ENCODE peak calls at places on chromosome 12, in nine cellular contexts. One of them, this sample, is unnamed.

GRCh38 chr12:66449531-66449930 is 147.2 kb downstream of the HELB start:
- DNase-seq in cardiac fibroblast: no peak
- DNase-seq in left ventricle myocardium inferior: no peak
- DNase-seq in choroid plexus epithelial cell: no peak
- DNase-seq in spleen: no peak
- DNase-seq in heart left ventricle: no peak
- DNase-seq in brain microvascular endothelial cell: no peak
- DNase-seq in A549: no peak
- DNase-seq in NT2/D1: no peak
- DNase-seq in this sample: no peak

GRCh38 chr12:85466906-85467305 is 186.9 kb downstream of the ALX1 start:
- DNase-seq in cardiac fibroblast: no peak
- DNase-seq in spleen: no peak
- DNase-seq in A549: no peak
- DNase-seq in NT2/D1: no peak
- DNase-seq in heart left ventricle: no peak
- DNase-seq in choroid plexus epithelial cell: peak
- DNase-seq in left ventricle myocardium inferior: no peak
- DNase-seq in brain microvascular endothelial cell: peak
- DNase-seq in this sample: no peak

GRCh38 chr12:100234166-100234565 is 32.7 kb downstream of the DEPDC4 start:
- DNase-seq in brain microvascular endothelial cell: no peak
- DNase-seq in A549: no peak
- DNase-seq in spleen: no peak
- DNase-seq in left ventricle myocardium inferior: no peak
- DNase-seq in choroid plexus epithelial cell: peak
- DNase-seq in heart left ventricle: no peak
- DNase-seq in cardiac fibroblast: peak
- DNase-seq in NT2/D1: no peak
- DNase-seq in this sample: peak

GRCh38 chr12:132710062-132710421 is 600 bp upstream of the PGAM5 start:
- DNase-seq in NT2/D1: no peak
- DNase-seq in spleen: peak
- DNase-seq in cardiac fibroblast: no peak
- DNase-seq in brain microvascular endothelial cell: no peak
- DNase-seq in left ventricle myocardium inferior: no peak
- DNase-seq in A549: no peak
- DNase-seq in heart left ventricle: no peak
- DNase-seq in choroid plexus epithelial cell: no peak
- DNase-seq in this sample: no peak

GRCh38 chr12:117240356-117240755 is 50.1 kb upstream of the FBXO21 start:
- DNase-seq in spleen: no peak
- DNase-seq in A549: no peak
- DNase-seq in brain microvascular endothelial cell: no peak
- DNase-seq in heart left ventricle: no peak
- DNase-seq in NT2/D1: no peak
- DNase-seq in choroid plexus epithelial cell: no peak
- DNase-seq in left ventricle myocardium inferior: no peak
- DNase-seq in cardiac fibroblast: no peak
- DNase-seq in this sample: no peak

GRCh38 chr12:31491395-31491794 is 99.5 kb downstream of the DENND5B start:
- DNase-seq in heart left ventricle: no peak
- DNase-seq in NT2/D1: no peak
- DNase-seq in brain microvascular endothelial cell: no peak
- DNase-seq in A549: no peak
- DNase-seq in left ventricle myocardium inferior: no peak
- DNase-seq in spleen: no peak
- DNase-seq in choroid plexus epithelial cell: no peak
- DNase-seq in cardiac fibroblast: no peak
- DNase-seq in this sample: no peak

GRCh38 chr12:124436366-124436765 is 131.0 kb downstream of the NCOR2 start:
- DNase-seq in brain microvascular endothelial cell: no peak
- DNase-seq in heart left ventricle: no peak
- DNase-seq in left ventricle myocardium inferior: no peak
- DNase-seq in NT2/D1: no peak
- DNase-seq in choroid plexus epithelial cell: no peak
- DNase-seq in A549: no peak
- DNase-seq in spleen: no peak
- DNase-seq in cardiac fibroblast: no peak
- DNase-seq in this sample: no peak

GRCh38 chr12:108430245-108430644 is 84.8 kb upstream of the FICD start:
- DNase-seq in left ventricle myocardium inferior: no peak
- DNase-seq in cardiac fibroblast: peak
- DNase-seq in choroid plexus epithelial cell: peak
- DNase-seq in A549: no peak
- DNase-seq in brain microvascular endothelial cell: no peak
- DNase-seq in heart left ventricle: no peak
- DNase-seq in spleen: no peak
- DNase-seq in NT2/D1: no peak
- DNase-seq in this sample: no peak

GRCh38 chr12:121175383-121176119 is 34.4 kb upstream of the P2RX4 start:
- DNase-seq in cardiac fibroblast: peak
- DNase-seq in left ventricle myocardium inferior: no peak
- DNase-seq in brain microvascular endothelial cell: no peak
- DNase-seq in heart left ventricle: no peak
- DNase-seq in spleen: no peak
- DNase-seq in NT2/D1: no peak
- DNase-seq in choroid plexus epithelial cell: peak
- DNase-seq in A549: no peak
- DNase-seq in this sample: no peak

GRCh38 chr12:124861492-124861891 is 2.2 kb downstream of the SCARB1 start:
- DNase-seq in choroid plexus epithelial cell: peak
- DNase-seq in left ventricle myocardium inferior: peak
- DNase-seq in cardiac fibroblast: peak
- DNase-seq in brain microvascular endothelial cell: peak
- DNase-seq in spleen: no peak
- DNase-seq in heart left ventricle: peak
- DNase-seq in A549: no peak
- DNase-seq in NT2/D1: no peak
- DNase-seq in this sample: no peak

GRCh38 chr12:60266381-60266852 is 670.6 kb downstream of the SLC16A7 start:
- DNase-seq in left ventricle myocardium inferior: no peak
- DNase-seq in brain microvascular endothelial cell: peak
- DNase-seq in choroid plexus epithelial cell: peak
- DNase-seq in A549: peak
- DNase-seq in NT2/D1: no peak
- DNase-seq in heart left ventricle: no peak
- DNase-seq in spleen: no peak
- DNase-seq in cardiac fibroblast: peak
- DNase-seq in this sample: peak

GRCh38 chr12:129871991-129872969 is 31.5 kb downstream of the TMEM132D start:
- DNase-seq in left ventricle myocardium inferior: no peak
- DNase-seq in A549: no peak
- DNase-seq in spleen: no peak
- DNase-seq in NT2/D1: peak
- DNase-seq in brain microvascular endothelial cell: no peak
- DNase-seq in heart left ventricle: no peak
- DNase-seq in choroid plexus epithelial cell: no peak
- DNase-seq in cardiac fibroblast: no peak
- DNase-seq in this sample: no peak

GRCh38 chr12:113515082-113515856 is 43.6 kb upstream of the LHX5 start:
- DNase-seq in left ventricle myocardium inferior: no peak
- DNase-seq in NT2/D1: peak
- DNase-seq in A549: no peak
- DNase-seq in spleen: no peak
- DNase-seq in cardiac fibroblast: no peak
- DNase-seq in choroid plexus epithelial cell: no peak
- DNase-seq in brain microvascular endothelial cell: no peak
- DNase-seq in heart left ventricle: no peak
- DNase-seq in this sample: no peak

GRCh38 chr12:88334271-88334670 is 192.2 kb downstream of the TMTC3 start:
- DNase-seq in NT2/D1: no peak
- DNase-seq in A549: no peak
- DNase-seq in left ventricle myocardium inferior: no peak
- DNase-seq in cardiac fibroblast: peak
- DNase-seq in choroid plexus epithelial cell: peak
- DNase-seq in brain microvascular endothelial cell: peak
- DNase-seq in spleen: no peak
- DNase-seq in heart left ventricle: no peak
- DNase-seq in this sample: no peak

GRCh38 chr12:57545809-57546437 is 1.1 kb downstream of the DCTN2 start:
- DNase-seq in cardiac fibroblast: no peak
- DNase-seq in left ventricle myocardium inferior: no peak
- DNase-seq in spleen: no peak
- DNase-seq in A549: no peak
- DNase-seq in heart left ventricle: no peak
- DNase-seq in brain microvascular endothelial cell: no peak
- DNase-seq in choroid plexus epithelial cell: no peak
- DNase-seq in NT2/D1: no peak
- DNase-seq in this sample: no peak

GRCh38 chr12:3491938-3492867 is 1.2 kb downstream of the PRMT8 start:
- DNase-seq in cardiac fibroblast: peak
- DNase-seq in choroid plexus epithelial cell: peak
- DNase-seq in A549: peak
- DNase-seq in brain microvascular endothelial cell: peak
- DNase-seq in NT2/D1: peak
- DNase-seq in spleen: no peak
- DNase-seq in left ventricle myocardium inferior: peak
- DNase-seq in heart left ventricle: peak
- DNase-seq in this sample: peak
- H3K4me3 ChIP-seq in cardiac fibroblast: no peak
- H3K4me3 ChIP-seq in choroid plexus epithelial cell: no peak
- H3K4me3 ChIP-seq in A549: no peak
- H3K4me3 ChIP-seq in brain microvascular endothelial cell: no peak
- H3K4me3 ChIP-seq in NT2/D1: peak
- H3K4me3 ChIP-seq in spleen: no peak
- H3K4me3 ChIP-seq in left ventricle myocardium inferior: peak
- H3K4me3 ChIP-seq in heart left ventricle: peak
- H3K4me3 ChIP-seq in this sample: no peak

GRCh38 chr12:106296179-106296877 is 6.2 kb upstream of the TCP11L2 start:
- DNase-seq in left ventricle myocardium inferior: no peak
- DNase-seq in spleen: no peak
- DNase-seq in A549: peak
- DNase-seq in brain microvascular endothelial cell: peak
- DNase-seq in NT2/D1: no peak
- DNase-seq in choroid plexus epithelial cell: peak
- DNase-seq in cardiac fibroblast: peak
- DNase-seq in heart left ventricle: no peak
- DNase-seq in this sample: peak

GRCh38 chr12:106297075-106297474 is 5.5 kb upstream of the TCP11L2 start:
- DNase-seq in brain microvascular endothelial cell: no peak
- DNase-seq in cardiac fibroblast: no peak
- DNase-seq in left ventricle myocardium inferior: no peak
- DNase-seq in NT2/D1: no peak
- DNase-seq in heart left ventricle: no peak
- DNase-seq in choroid plexus epithelial cell: no peak
- DNase-seq in spleen: no peak
- DNase-seq in A549: no peak
- DNase-seq in this sample: no peak

GRCh38 chr12:106299193-106299794 is 3.2 kb upstream of the TCP11L2 start:
- DNase-seq in spleen: no peak
- DNase-seq in NT2/D1: no peak
- DNase-seq in choroid plexus epithelial cell: no peak
- DNase-seq in heart left ventricle: no peak
- DNase-seq in brain microvascular endothelial cell: no peak
- DNase-seq in left ventricle myocardium inferior: no peak
- DNase-seq in cardiac fibroblast: peak
- DNase-seq in A549: no peak
- DNase-seq in this sample: peak

GRCh38 chr12:106300761-106301160 is 1.8 kb upstream of the TCP11L2 start:
- DNase-seq in heart left ventricle: no peak
- DNase-seq in A549: no peak
- DNase-seq in brain microvascular endothelial cell: no peak
- DNase-seq in spleen: no peak
- DNase-seq in choroid plexus epithelial cell: no peak
- DNase-seq in left ventricle myocardium inferior: no peak
- DNase-seq in cardiac fibroblast: no peak
- DNase-seq in NT2/D1: no peak
- DNase-seq in this sample: no peak

DNA sequence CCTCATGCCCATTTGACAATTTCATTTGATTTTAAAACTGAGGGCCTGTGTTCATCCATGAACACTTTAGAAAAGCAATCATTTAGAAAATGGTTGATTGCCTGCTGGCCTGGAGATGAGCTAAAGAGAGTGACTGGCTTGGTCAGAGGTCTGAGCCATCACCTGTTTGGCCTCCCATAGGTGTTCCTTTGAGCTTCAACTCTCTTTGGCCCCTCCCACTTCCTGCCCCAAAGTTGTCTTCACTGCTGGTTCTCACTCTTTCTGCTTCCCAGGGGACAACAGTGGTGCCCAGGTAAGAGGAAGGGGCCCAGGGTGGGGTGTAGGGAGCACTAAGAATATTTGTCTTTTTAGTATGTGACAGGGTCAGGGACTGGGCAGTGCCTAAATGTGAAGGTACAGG is 4.9 kb upstream of the TCP11L2 start:
- DNase-seq in NT2/D1: no peak
- DNase-seq in A549: no peak
- DNase-seq in spleen: no peak
- DNase-seq in heart left ventricle: no peak
- DNase-seq in left ventricle myocardium inferior: no peak
- DNase-seq in choroid plexus epithelial cell: no peak
- DNase-seq in brain microvascular endothelial cell: no peak
- DNase-seq in cardiac fibroblast: no peak
- DNase-seq in this sample: no peak
- H3K4me3 ChIP-seq in NT2/D1: no peak
- H3K4me3 ChIP-seq in A549: no peak
- H3K4me3 ChIP-seq in spleen: no peak
- H3K4me3 ChIP-seq in heart left ventricle: no peak
- H3K4me3 ChIP-seq in left ventricle myocardium inferior: no peak
- H3K4me3 ChIP-seq in choroid plexus epithelial cell: no peak
- H3K4me3 ChIP-seq in brain microvascular endothelial cell: no peak
- H3K4me3 ChIP-seq in cardiac fibroblast: no peak
- H3K4me3 ChIP-seq in this sample: no peak

GRCh38 chr12:50924131-50924438 is 28.3 kb upstream of the HIGD1C start:
- DNase-seq in NT2/D1: no peak
- DNase-seq in left ventricle myocardium inferior: no peak
- DNase-seq in cardiac fibroblast: no peak
- DNase-seq in spleen: no peak
- DNase-seq in choroid plexus epithelial cell: no peak
- DNase-seq in A549: no peak
- DNase-seq in brain microvascular endothelial cell: peak
- DNase-seq in heart left ventricle: no peak
- DNase-seq in this sample: no peak
- H3K4me3 ChIP-seq in NT2/D1: no peak
- H3K4me3 ChIP-seq in left ventricle myocardium inferior: peak
- H3K4me3 ChIP-seq in cardiac fibroblast: peak
- H3K4me3 ChIP-seq in spleen: peak
- H3K4me3 ChIP-seq in choroid plexus epithelial cell: peak
- H3K4me3 ChIP-seq in A549: no peak
- H3K4me3 ChIP-seq in brain microvascular endothelial cell: peak
- H3K4me3 ChIP-seq in heart left ventricle: peak
- H3K4me3 ChIP-seq in this sample: peak

DNA sequence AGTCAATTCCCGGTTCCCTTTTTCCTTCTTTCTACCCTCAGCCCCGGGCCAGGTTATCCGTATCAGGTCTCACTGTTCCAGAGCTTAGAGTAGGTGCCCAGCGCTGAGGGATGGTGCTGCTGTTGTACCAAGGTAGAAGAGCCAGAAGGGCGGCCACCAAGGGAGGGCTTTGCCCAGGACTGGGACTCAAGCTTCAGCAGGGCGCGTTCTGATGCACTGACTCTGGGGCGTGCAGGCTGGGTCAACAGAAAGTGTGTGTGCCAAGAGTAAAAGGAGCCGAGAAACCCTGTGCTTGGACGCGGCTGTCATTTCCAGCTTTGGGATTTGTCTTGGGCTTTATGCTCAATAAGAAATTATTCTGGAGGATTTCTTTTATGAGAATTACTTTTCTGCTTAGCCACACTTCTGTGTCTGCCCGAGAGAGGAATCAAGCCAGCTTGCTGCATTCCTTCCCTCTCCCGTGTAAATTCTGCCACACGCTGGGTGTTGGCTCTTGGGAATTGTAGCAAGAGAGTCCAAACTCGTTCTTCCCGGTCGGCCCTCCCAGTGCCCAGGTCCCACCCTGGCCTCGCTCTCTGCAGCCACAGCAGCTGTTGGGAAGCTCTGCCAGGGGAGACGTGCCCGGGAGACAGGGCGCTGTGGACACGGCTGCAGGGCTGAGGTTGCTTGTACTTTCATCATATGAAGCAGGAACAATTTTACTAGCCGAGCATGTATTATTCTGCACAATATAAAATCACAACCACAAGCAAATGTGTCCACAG is 98.0 kb downstream of the FBXL14 start:
- DNase-seq in NT2/D1: no peak
- DNase-seq in spleen: no peak
- DNase-seq in brain microvascular endothelial cell: no peak
- DNase-seq in cardiac fibroblast: peak
- DNase-seq in heart left ventricle: no peak
- DNase-seq in choroid plexus epithelial cell: peak
- DNase-seq in left ventricle myocardium inferior: no peak
- DNase-seq in A549: no peak
- DNase-seq in this sample: no peak
- H3K4me3 ChIP-seq in NT2/D1: no peak
- H3K4me3 ChIP-seq in spleen: no peak
- H3K4me3 ChIP-seq in brain microvascular endothelial cell: no peak
- H3K4me3 ChIP-seq in cardiac fibroblast: no peak
- H3K4me3 ChIP-seq in heart left ventricle: no peak
- H3K4me3 ChIP-seq in choroid plexus epithelial cell: no peak
- H3K4me3 ChIP-seq in left ventricle myocardium inferior: peak
- H3K4me3 ChIP-seq in A549: no peak
- H3K4me3 ChIP-seq in this sample: peak

This sample was measured in AG09309.